ENCODE peak calls at places on chromosomes 4 and X, in nine cellular contexts. One of them, this sample, is unnamed.

GRCh38 chrX:9662148-9662547 is 103.5 kb downstream of the GPR143 start:
- DNase-seq in IMR-90: peak
- DNase-seq in NB4: no peak
- DNase-seq in heart left ventricle: no peak
- DNase-seq in upper lobe of left lung: no peak
- DNase-seq in tibial nerve: no peak
- DNase-seq in GM12891: no peak
- DNase-seq in stomach: no peak
- DNase-seq in HepG2: no peak
- DNase-seq in this sample: no peak

GRCh38 chr4:81648576-81649272 is 177.0 kb upstream of the RASGEF1B start:
- DNase-seq in stomach: no peak
- DNase-seq in IMR-90: no peak
- DNase-seq in heart left ventricle: no peak
- DNase-seq in NB4: no peak
- DNase-seq in tibial nerve: no peak
- DNase-seq in HepG2: no peak
- DNase-seq in GM12891: peak
- DNase-seq in upper lobe of left lung: no peak
- DNase-seq in this sample: no peak

GRCh38 chr4:163233321-163233720 is 66.6 kb upstream of the NAF1 start:
- DNase-seq in upper lobe of left lung: no peak
- DNase-seq in stomach: no peak
- DNase-seq in HepG2: no peak
- DNase-seq in tibial nerve: no peak
- DNase-seq in NB4: no peak
- DNase-seq in IMR-90: no peak
- DNase-seq in GM12891: no peak
- DNase-seq in heart left ventricle: no peak
- DNase-seq in this sample: no peak

GRCh38 chr4:98377626-98378025 is 116.4 kb downstream of the RAP1GDS1 start:
- DNase-seq in tibial nerve: no peak
- DNase-seq in upper lobe of left lung: no peak
- DNase-seq in GM12891: no peak
- DNase-seq in NB4: no peak
- DNase-seq in HepG2: no peak
- DNase-seq in IMR-90: peak
- DNase-seq in stomach: no peak
- DNase-seq in heart left ventricle: no peak
- DNase-seq in this sample: no peak

GRCh38 chr4:20313237-20314030 is 61.7 kb downstream of the SLIT2 start:
- DNase-seq in HepG2: peak
- DNase-seq in IMR-90: no peak
- DNase-seq in upper lobe of left lung: no peak
- DNase-seq in stomach: no peak
- DNase-seq in heart left ventricle: no peak
- DNase-seq in NB4: peak
- DNase-seq in tibial nerve: no peak
- DNase-seq in GM12891: no peak
- DNase-seq in this sample: no peak

GRCh38 chr4:40316782-40317635 is 18.1 kb upstream of the CHRNA9 start:
- DNase-seq in heart left ventricle: peak
- DNase-seq in upper lobe of left lung: peak
- DNase-seq in GM12891: no peak
- DNase-seq in tibial nerve: no peak
- DNase-seq in HepG2: peak
- DNase-seq in NB4: peak
- DNase-seq in stomach: peak
- DNase-seq in IMR-90: peak
- DNase-seq in this sample: no peak

GRCh38 chrX:126799059-126799458 is 20.5 kb upstream of the PRR32 start:
- DNase-seq in GM12891: no peak
- DNase-seq in stomach: no peak
- DNase-seq in HepG2: no peak
- DNase-seq in upper lobe of left lung: peak
- DNase-seq in heart left ventricle: no peak
- DNase-seq in NB4: no peak
- DNase-seq in tibial nerve: no peak
- DNase-seq in IMR-90: no peak
- DNase-seq in this sample: no peak

GRCh38 chrX:120262781-120263719 is 12.4 kb downstream of the ZBTB33 start:
- DNase-seq in stomach: no peak
- DNase-seq in IMR-90: no peak
- DNase-seq in upper lobe of left lung: no peak
- DNase-seq in HepG2: no peak
- DNase-seq in NB4: peak
- DNase-seq in tibial nerve: no peak
- DNase-seq in GM12891: no peak
- DNase-seq in heart left ventricle: no peak
- DNase-seq in this sample: no peak

GRCh38 chrX:46920235-46920634 is 8.0 kb downstream of the JADE3 start:
- DNase-seq in upper lobe of left lung: no peak
- DNase-seq in GM12891: no peak
- DNase-seq in stomach: no peak
- DNase-seq in IMR-90: no peak
- DNase-seq in HepG2: no peak
- DNase-seq in tibial nerve: no peak
- DNase-seq in NB4: no peak
- DNase-seq in heart left ventricle: no peak
- DNase-seq in this sample: no peak

GRCh38 chr4:151990201-151990600 is 229.4 kb upstream of the GATB start:
- DNase-seq in IMR-90: peak
- DNase-seq in tibial nerve: no peak
- DNase-seq in heart left ventricle: no peak
- DNase-seq in NB4: no peak
- DNase-seq in stomach: no peak
- DNase-seq in HepG2: no peak
- DNase-seq in upper lobe of left lung: no peak
- DNase-seq in GM12891: no peak
- DNase-seq in this sample: peak

GRCh38 chr4:71290074-71290473 is 48.7 kb upstream of the SLC4A4 start:
- DNase-seq in heart left ventricle: no peak
- DNase-seq in IMR-90: peak
- DNase-seq in upper lobe of left lung: no peak
- DNase-seq in NB4: no peak
- DNase-seq in tibial nerve: no peak
- DNase-seq in stomach: no peak
- DNase-seq in HepG2: no peak
- DNase-seq in GM12891: no peak
- DNase-seq in this sample: no peak

GRCh38 chr4:30720656-30721352 is 635 bp downstream of the PCDH7 start:
- DNase-seq in upper lobe of left lung: no peak
- DNase-seq in NB4: no peak
- DNase-seq in IMR-90: peak
- DNase-seq in GM12891: no peak
- DNase-seq in HepG2: no peak
- DNase-seq in stomach: no peak
- DNase-seq in heart left ventricle: peak
- DNase-seq in tibial nerve: no peak
- DNase-seq in this sample: no peak

GRCh38 chr4:17447675-17448298 is 64.1 kb downstream of the QDPR start:
- DNase-seq in upper lobe of left lung: no peak
- DNase-seq in GM12891: peak
- DNase-seq in IMR-90: peak
- DNase-seq in HepG2: peak
- DNase-seq in tibial nerve: no peak
- DNase-seq in NB4: peak
- DNase-seq in heart left ventricle: peak
- DNase-seq in stomach: peak
- DNase-seq in this sample: peak

GRCh38 chrX:53281321-53281822 is at the start of gene IQSEC2:
- DNase-seq in IMR-90: peak
- DNase-seq in GM12891: no peak
- DNase-seq in upper lobe of left lung: peak
- DNase-seq in stomach: peak
- DNase-seq in tibial nerve: peak
- DNase-seq in NB4: peak
- DNase-seq in heart left ventricle: peak
- DNase-seq in HepG2: no peak
- DNase-seq in this sample: peak

GRCh38 chr4:1449475-1449832 is 43.2 kb upstream of the NKX1-1 start:
- DNase-seq in HepG2: no peak
- DNase-seq in tibial nerve: no peak
- DNase-seq in heart left ventricle: no peak
- DNase-seq in GM12891: peak
- DNase-seq in NB4: no peak
- DNase-seq in IMR-90: no peak
- DNase-seq in upper lobe of left lung: no peak
- DNase-seq in stomach: peak
- DNase-seq in this sample: no peak

GRCh38 chr4:142416121-142416520 is 430.0 kb downstream of the INPP4B start:
- DNase-seq in tibial nerve: no peak
- DNase-seq in upper lobe of left lung: no peak
- DNase-seq in GM12891: no peak
- DNase-seq in stomach: no peak
- DNase-seq in HepG2: no peak
- DNase-seq in IMR-90: peak
- DNase-seq in NB4: no peak
- DNase-seq in heart left ventricle: no peak
- DNase-seq in this sample: no peak

GRCh38 chr4:83455300-83456183 is at the start of the genes HELQ and MRPS18C:
- DNase-seq in stomach: peak
- DNase-seq in HepG2: peak
- DNase-seq in NB4: peak
- DNase-seq in IMR-90: peak
- DNase-seq in upper lobe of left lung: peak
- DNase-seq in tibial nerve: peak
- DNase-seq in GM12891: peak
- DNase-seq in heart left ventricle: peak
- DNase-seq in this sample: peak
- TF ChIP-seq POLR2A in stomach: no peak
- TF ChIP-seq POLR2A in HepG2: peak
- TF ChIP-seq POLR2A in NB4: peak
- TF ChIP-seq POLR2A in IMR-90: peak
- TF ChIP-seq POLR2A in upper lobe of left lung: no peak
- TF ChIP-seq POLR2A in tibial nerve: peak
- TF ChIP-seq POLR2A in GM12891: peak
- TF ChIP-seq POLR2A in heart left ventricle: no peak
- TF ChIP-seq POLR2A in this sample: peak

GRCh38 chr4:77156533-77156911 is 485 bp upstream of the CCNG2 start:
- DNase-seq in tibial nerve: peak
- DNase-seq in NB4: peak
- DNase-seq in stomach: peak
- DNase-seq in GM12891: peak
- DNase-seq in heart left ventricle: peak
- DNase-seq in HepG2: peak
- DNase-seq in upper lobe of left lung: peak
- DNase-seq in IMR-90: peak
- DNase-seq in this sample: peak
- TF ChIP-seq POLR2A in tibial nerve: peak
- TF ChIP-seq POLR2A in NB4: peak
- TF ChIP-seq POLR2A in stomach: no peak
- TF ChIP-seq POLR2A in GM12891: peak
- TF ChIP-seq POLR2A in heart left ventricle: no peak
- TF ChIP-seq POLR2A in HepG2: peak
- TF ChIP-seq POLR2A in upper lobe of left lung: no peak
- TF ChIP-seq POLR2A in IMR-90: no peak
- TF ChIP-seq POLR2A in this sample: peak

GRCh38 chr4:167102475-167102874 is 131.8 kb downstream of the SPOCK3 start:
- DNase-seq in upper lobe of left lung: no peak
- DNase-seq in tibial nerve: no peak
- DNase-seq in HepG2: no peak
- DNase-seq in NB4: no peak
- DNase-seq in GM12891: no peak
- DNase-seq in IMR-90: no peak
- DNase-seq in stomach: no peak
- DNase-seq in heart left ventricle: no peak
- DNase-seq in this sample: no peak
- TF ChIP-seq POLR2A in upper lobe of left lung: no peak
- TF ChIP-seq POLR2A in tibial nerve: no peak
- TF ChIP-seq POLR2A in HepG2: no peak
- TF ChIP-seq POLR2A in NB4: no peak
- TF ChIP-seq POLR2A in GM12891: no peak
- TF ChIP-seq POLR2A in IMR-90: no peak
- TF ChIP-seq POLR2A in stomach: no peak
- TF ChIP-seq POLR2A in heart left ventricle: no peak
- TF ChIP-seq POLR2A in this sample: no peak

GRCh38 chrX:103584606-103585005 is 709 bp upstream of the TCEAL4 start:
- DNase-seq in heart left ventricle: no peak
- DNase-seq in HepG2: no peak
- DNase-seq in GM12891: no peak
- DNase-seq in tibial nerve: no peak
- DNase-seq in IMR-90: no peak
- DNase-seq in NB4: no peak
- DNase-seq in upper lobe of left lung: no peak
- DNase-seq in stomach: no peak
- DNase-seq in this sample: no peak

GRCh38 chrX:103586314-103586646 is 965 bp downstream of the TCEAL4 start:
- DNase-seq in stomach: peak
- DNase-seq in NB4: no peak
- DNase-seq in IMR-90: no peak
- DNase-seq in HepG2: no peak
- DNase-seq in heart left ventricle: peak
- DNase-seq in tibial nerve: no peak
- DNase-seq in GM12891: no peak
- DNase-seq in upper lobe of left lung: no peak
- DNase-seq in this sample: no peak

GRCh38 chrX:103586659-103587058 is 1.3 kb downstream of the TCEAL4 start:
- DNase-seq in NB4: no peak
- DNase-seq in HepG2: no peak
- DNase-seq in tibial nerve: no peak
- DNase-seq in heart left ventricle: no peak
- DNase-seq in GM12891: no peak
- DNase-seq in upper lobe of left lung: no peak
- DNase-seq in stomach: no peak
- DNase-seq in IMR-90: no peak
- DNase-seq in this sample: no peak

DNA sequence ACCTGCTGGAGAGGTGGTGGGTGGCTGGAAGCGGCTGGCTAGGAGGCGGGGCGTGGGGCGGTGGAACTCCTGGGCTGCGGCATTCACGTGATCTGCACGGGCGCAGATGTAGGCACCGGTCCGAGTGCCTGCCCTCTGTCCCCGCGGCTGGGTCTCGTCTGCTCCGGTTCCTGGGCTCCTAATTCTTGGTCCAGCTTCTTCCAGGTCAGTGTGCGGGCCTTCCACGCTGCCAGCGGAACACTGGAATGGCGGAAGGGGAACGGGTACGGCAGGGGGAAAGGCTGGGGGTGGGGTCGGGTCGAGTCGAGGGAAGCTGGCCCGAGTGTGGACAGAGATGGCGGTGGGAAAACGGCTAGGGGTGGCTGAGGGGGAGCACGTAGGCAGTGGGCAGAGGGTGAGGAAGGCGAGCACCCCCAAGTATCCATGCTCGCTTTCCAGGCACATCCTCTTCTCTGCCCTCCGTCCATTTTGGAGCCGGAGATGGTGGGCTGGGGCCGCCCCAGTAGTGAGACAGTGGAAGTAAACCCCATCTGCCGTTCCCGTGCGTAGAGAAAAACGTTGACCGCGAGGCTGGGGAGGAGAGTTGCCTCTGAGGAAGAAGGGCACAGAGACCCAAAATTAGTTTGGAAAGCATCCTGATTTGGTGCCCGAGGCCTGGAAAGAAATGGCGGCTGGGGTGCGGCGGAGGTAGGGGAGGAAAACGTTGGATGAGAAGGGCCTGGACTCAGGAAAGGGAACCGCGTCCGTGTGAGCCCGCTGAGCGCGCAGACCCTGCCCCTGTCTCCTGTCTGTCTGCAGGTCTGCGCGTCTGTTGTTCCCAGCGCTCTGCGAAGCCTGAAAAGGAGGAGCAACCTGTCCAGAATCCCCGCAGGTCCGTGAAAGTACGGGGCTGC is at the start of gene TCEAL4:
- DNase-seq in IMR-90: no peak
- DNase-seq in stomach: peak
- DNase-seq in NB4: no peak
- DNase-seq in heart left ventricle: peak
- DNase-seq in upper lobe of left lung: peak
- DNase-seq in tibial nerve: peak
- DNase-seq in HepG2: no peak
- DNase-seq in GM12891: no peak
- DNase-seq in this sample: peak
- TF ChIP-seq POLR2A in IMR-90: no peak
- TF ChIP-seq POLR2A in stomach: no peak
- TF ChIP-seq POLR2A in NB4: no peak
- TF ChIP-seq POLR2A in heart left ventricle: no peak
- TF ChIP-seq POLR2A in upper lobe of left lung: no peak
- TF ChIP-seq POLR2A in tibial nerve: no peak
- TF ChIP-seq POLR2A in HepG2: peak
- TF ChIP-seq POLR2A in GM12891: no peak
- TF ChIP-seq POLR2A in this sample: peak